ENCODE peak calls at places on chromosomes 1 and 21, in five cellular contexts. R is EL; C is stimulated activated effector memory CD8-positive, alpha-beta T cell treated with anti-CD3 and anti-CD28 coated beads, Interleukin-12 subunit alpha, Interleukin-12 subunit beta, amount 100 ng/mL, for 72 hours; D is WERI-Rb-1; E is gastrocnemius medialis. B is an unnamed sample.

GRCh38 chr1:88538222-88538899 is 145.7 kb upstream of the PKN2 start:
- DNase-seq in D (no peak), C (no peak), E (no peak), R (no peak), B (no peak)

GRCh38 chr21:42250422-42251403 is 31.8 kb downstream of the ABCG1 start:
- DNase-seq in R (no peak), C (no peak), E (no peak), D (no peak), B (no peak)

GRCh38 chr1:82598816-82599215 is 798.1 kb downstream of the ADGRL2 start:
- DNase-seq in R (no peak), E (no peak), C (no peak), D (no peak), B (no peak)

GRCh38 chr1:23825762-23826522 is 713 bp upstream of the HMGCL start:
- DNase-seq in D (no peak), R (no peak), E (no peak), C (no peak), B (no peak)

GRCh38 chr1:67773462-67773861 is 59.8 kb downstream of the GNG12 start:
- DNase-seq in E (no peak), R (peak; percentile 49), C (no peak), D (no peak), B (no peak)

GRCh38 chr21:16580661-16581060 is 850.9 kb downstream of the USP25 start:
- DNase-seq in R (no peak), C (no peak), E (no peak), D (no peak), B (no peak)

GRCh38 chr1:245319161-245319560 is 164.4 kb downstream of the KIF26B start:
- DNase-seq in R (no peak), C (no peak), E (no peak), D (no peak), B (no peak)

GRCh38 chr21:20875741-20876140 is 122.5 kb upstream of the NCAM2 start:
- DNase-seq in C (no peak), D (no peak), E (no peak), R (no peak), B (no peak)

GRCh38 chr21:41605934-41606285 is 98.0 kb upstream of the TMPRSS2 start:
- DNase-seq in C (no peak), R (no peak), D (no peak), E (no peak), B (no peak)

GRCh38 chr1:204736861-204737260 is 51.3 kb upstream of the LRRN2 start:
- DNase-seq in D (peak; percentile 33), E (no peak), R (no peak), C (no peak), B (no peak)

GRCh38 chr1:183585038-183585437 is 5.2 kb downstream of the NCF2 start:
- DNase-seq in R (no peak), C (no peak), D (no peak), E (no peak), B (no peak)

GRCh38 chr1:45552309-45552708 is 1.7 kb downstream of the AKR1A1 start:
- DNase-seq in E (no peak), C (no peak), D (no peak), R (no peak), B (no peak)

GRCh38 chr21:31895069-31895851 is 22.4 kb downstream of the HUNK start:
- DNase-seq in R (no peak), E (no peak), C (no peak), D (no peak), B (no peak)

GRCh38 chr1:10152709-10153284 is 57.6 kb upstream of the KIF1B start:
- DNase-seq in C (peak; percentile 70), R (peak; percentile 61), E (peak; percentile 39), D (peak; percentile 60), B (no peak)

GRCh38 chr1:166166400-166166699 is 451 bp downstream of the FAM78B start:
- DNase-seq in E (no peak), D (no peak), C (no peak), R (no peak), B (no peak)

GRCh38 chr21:8992731-8993174 is 1528.6 kb upstream of the TPTE start:
- DNase-seq in C (no peak), E (no peak), R (no peak), D (no peak), B (no peak)

GRCh38 chr1:2205191-2205952 is 10.8 kb upstream of the FAAP20 start:
- DNase-seq in D (peak; percentile 48), E (peak; percentile 96), R (peak; percentile 92), C (peak; percentile 96), B (no peak)

GRCh38 chr1:29514361-29515187 is 278.3 kb downstream of the PTPRU start:
- DNase-seq in R (no peak), E (no peak), D (no peak), C (peak; percentile 15), B (no peak)

GRCh38 chr1:51673279-51673678 is 56.4 kb downstream of the OSBPL9 start:
- DNase-seq in R (no peak), D (no peak), E (no peak), C (no peak), B (no peak)

GRCh38 chr1:23756676-23757075 is 13.4 kb downstream of the ELOA start:
- DNase-seq in R (peak; percentile 75), D (no peak), E (no peak), C (no peak), B (no peak)

GRCh38 chr1:2099871-2100774 is 49.9 kb downstream of the PRKCZ start:
- DNase-seq in D (no peak), R (no peak), E (no peak), C (no peak), B (no peak)

GRCh38 chr1:46526013-46526688 is 25.3 kb downstream of the KNCN start:
- DNase-seq in E (no peak), R (no peak), D (no peak), C (no peak), B (no peak)

GRCh38 chr1:23097316-23097715 is 71.3 kb downstream of the LUZP1 start:
- DNase-seq in R (peak; percentile 30), C (no peak), D (no peak), E (no peak), B (no peak)

GRCh38 chr1:160428655-160429054 is 28.3 kb downstream of the VANGL2 start:
- DNase-seq in R (peak; percentile 57), C (no peak), E (no peak), D (no peak), B (no peak)

GRCh38 chr1:215114154-215114933 is 31.8 kb downstream of the KCNK2 start:
- DNase-seq in E (no peak), D (no peak), C (no peak), R (peak; percentile 89), B (peak; percentile 56)

GRCh38 chr1:216054593-216054992 is 368.7 kb downstream of the USH2A start:
- DNase-seq in D (peak; percentile 70), E (no peak), C (no peak), R (no peak), B (no peak)

GRCh38 chr1:87236585-87236984 is 92.1 kb upstream of the LMO4 start:
- DNase-seq in R (peak; percentile 11), D (no peak), C (no peak), E (no peak), B (no peak)